ENCODE peak calls at places on chromosomes 6 and 20, in five cellular contexts. U, X, G, T and V are unnamed samples.
A peak's percentile ranks its signal among the peaks of the same experiment; 100 is the strongest.

GRCh38 chr20:32969356-32970114 is 34.7 kb downstream of the SUN5 start:
- DNase-seq in G (no peak), T (no peak), X (no peak), U (no peak), V (no peak)

GRCh38 chr20:48142258-48142657 is 357.0 kb upstream of the SULF2 start:
- DNase-seq in X (no peak), T (no peak), U (no peak), G (no peak), V (no peak)

GRCh38 chr6:1771324-1771723 is 161.6 kb downstream of the FOXC1 start:
- DNase-seq in X (no peak), T (no peak), G (no peak), U (no peak), V (no peak)

GRCh38 chr20:53334861-53335260 is 258.8 kb downstream of the ZNF217 start:
- DNase-seq in G (no peak), U (no peak), T (no peak), X (no peak), V (no peak)

GRCh38 chr20:45399018-45399417 is 9.1 kb upstream of the DBNDD2 start:
- DNase-seq in T (no peak), U (no peak), G (no peak), X (no peak), V (no peak)

GRCh38 chr6:168225471-168225901 is 94.1 kb downstream of the DACT2 start:
- DNase-seq in U (no peak), X (no peak), T (no peak), G (no peak), V (no peak)

GRCh38 chr6:98787401-98787800 is 47.0 kb upstream of the POU3F2 start:
- DNase-seq in X (no peak), U (no peak), G (no peak), T (no peak), V (no peak)

GRCh38 chr20:51807864-51808263 is 5.5 kb upstream of the SALL4 start:
- DNase-seq in G (no peak), T (no peak), U (no peak), X (no peak), V (no peak)

GRCh38 chr6:6995328-6995727 is 112.4 kb upstream of the RREB1 start:
- DNase-seq in G (no peak), X (no peak), T (no peak), U (no peak), V (no peak)

GRCh38 chr6:149766156-149766768 is 16.7 kb downstream of the PCMT1 start:
- DNase-seq in X (no peak), G (no peak), U (no peak), T (no peak), V (no peak)

GRCh38 chr6:47153066-47153755 is 111.1 kb upstream of the ADGRF1 start:
- DNase-seq in X (no peak), U (peak; percentile 62), G (no peak), T (no peak), V (no peak)

GRCh38 chr6:22332726-22333125 is 35.9 kb upstream of the PRL start:
- DNase-seq in T (no peak), X (no peak), U (no peak), G (no peak), V (no peak)

GRCh38 chr6:15504040-15504491 is 158.8 kb downstream of the DTNBP1 start:
- DNase-seq in T (no peak), X (no peak), G (no peak), U (no peak), V (no peak)

GRCh38 chr20:62362991-62363919 is 3.9 kb downstream of the LAMA5 start:
- DNase-seq in X (no peak), G (no peak), U (no peak), T (no peak), V (no peak)
- TF ChIP-seq SP1 in X (no peak), G (no peak), U (no peak), T (no peak), V (no peak)

DNA sequence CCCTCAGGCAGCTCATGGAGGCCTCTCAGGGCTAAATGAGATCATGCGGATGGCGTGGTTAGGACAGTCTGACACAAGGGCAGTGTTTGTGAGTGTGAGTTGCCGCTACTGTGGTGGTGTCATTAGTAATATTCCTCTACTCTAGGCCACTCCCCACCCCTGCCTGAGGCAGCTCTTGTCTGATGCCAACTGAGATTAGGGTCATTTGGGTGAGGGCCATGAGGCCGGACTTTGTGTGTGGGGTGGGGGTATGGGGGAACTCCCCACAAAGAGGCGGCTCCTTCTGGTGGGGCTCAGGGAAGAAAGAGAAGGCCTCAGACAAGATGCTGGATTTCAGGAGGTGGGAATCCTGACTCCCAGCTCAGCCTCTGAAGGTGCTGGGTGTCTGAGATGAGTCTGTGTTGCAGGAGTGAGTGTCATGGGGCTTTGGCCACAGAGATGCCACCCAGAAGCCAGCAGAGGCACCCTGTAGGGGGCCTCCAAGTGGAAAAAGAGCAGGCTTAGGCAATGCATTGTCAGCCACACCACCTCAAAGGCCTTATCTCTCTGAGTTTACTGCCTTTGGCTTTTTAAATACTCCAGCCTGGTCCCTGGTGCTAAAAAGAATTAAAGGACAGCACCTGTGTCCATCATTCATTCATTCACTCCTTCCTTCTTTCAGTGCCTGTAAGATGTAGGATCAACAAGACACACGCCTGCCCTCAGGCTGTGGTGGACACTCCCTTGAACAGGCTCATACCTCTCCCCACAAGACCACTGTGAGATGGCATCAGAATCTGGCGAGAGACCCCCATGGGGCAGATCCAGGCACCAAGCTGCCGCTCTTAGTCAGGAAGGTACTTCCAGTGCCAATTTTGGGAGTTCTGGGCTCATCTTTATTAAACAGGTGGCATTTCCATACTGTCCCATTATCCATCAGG is 175.2 kb downstream of the MRPL14 start:
- DNase-seq in G (no peak), T (no peak), U (peak; percentile 31), X (no peak), V (no peak)
- TF ChIP-seq SIN3A in G (no peak), T (no peak), U (no peak), X (no peak), V (no peak)

GRCh38 chr6:158869010-158869603 is 49.9 kb upstream of the EZR start:
- DNase-seq in U (no peak), G (no peak), X (peak; percentile 60), T (peak; percentile 53), V (peak; percentile 89)
- TF ChIP-seq SP1 in U (no peak), G (no peak), X (no peak), T (no peak), V (no peak)

GRCh38 chr6:30491963-30492616 is 2.8 kb downstream of the HLA-E start:
- DNase-seq in U (no peak), T (no peak), X (no peak), G (no peak), V (no peak)
- TF ChIP-seq SIN3A in U (no peak), T (no peak), X (no peak), G (no peak), V (no peak)

GRCh38 chr6:90025418-90026089 is 131.3 kb downstream of the GJA10 start:
- DNase-seq in U (no peak), G (no peak), X (no peak), T (no peak), V (peak; percentile 3)
- TF ChIP-seq SP1 in U (no peak), G (no peak), X (no peak), T (no peak), V (no peak)